ENCODE peak calls at places on chromosomes 12 and 14, in ten cellular contexts. U, A, H, I, E, C, K, Y, J and B are unnamed samples.
A peak's percentile ranks its signal among the peaks of the same experiment; 100 is the strongest.

GRCh38 chr12:54257332-54257731 is 22.6 kb downstream of the CBX5 start:
- DNase-seq in H (no peak), I (no peak), U (no peak), K (no peak), A (no peak), J (no peak), C (no peak), Y (no peak), E (no peak), B (no peak)

GRCh38 chr12:31961137-31961536 is 1.9 kb downstream of the RESF1 start:
- DNase-seq in J (no peak), Y (no peak), C (no peak), I (no peak), E (no peak), H (no peak), U (no peak), A (no peak), K (no peak), B (no peak)

GRCh38 chr12:5789469-5789968 is 155.5 kb downstream of the ANO2 start:
- DNase-seq in I (no peak), E (no peak), Y (no peak), A (no peak), K (peak; percentile 46), H (no peak), U (no peak), J (no peak), C (no peak), B (no peak)

GRCh38 chr14:56199976-56200577 is 81.9 kb downstream of the PELI2 start:
- DNase-seq in E (no peak), J (no peak), U (no peak), C (no peak), A (no peak), K (no peak), I (no peak), Y (no peak), H (no peak), B (no peak)

GRCh38 chr14:87196436-87196835 is 796.5 kb downstream of the GALC start:
- DNase-seq in A (no peak), K (peak; percentile 16), U (no peak), J (no peak), E (no peak), Y (no peak), C (no peak), I (no peak), H (no peak), B (no peak)

GRCh38 chr12:54389139-54389508 is 4.6 kb upstream of the ZNF385A start:
- DNase-seq in K (no peak), I (no peak), A (no peak), U (no peak), E (no peak), C (no peak), H (no peak), J (no peak), Y (no peak), B (no peak)

GRCh38 chr14:78446807-78447206 is 276.6 kb downstream of the NRXN3 start:
- DNase-seq in H (no peak), J (no peak), Y (no peak), C (no peak), I (no peak), U (no peak), A (no peak), E (no peak), K (no peak), B (no peak)

GRCh38 chr12:132341318-132342050 is 12.1 kb upstream of the GALNT9 start:
- DNase-seq in C (no peak), A (no peak), K (no peak), E (no peak), U (no peak), I (no peak), Y (no peak), H (no peak), J (no peak), B (no peak)